ENCODE peak calls at places on chromosomes 3 and 15, in six cellular contexts. H is body of pancreas, K is fibroblast of mammary gland, V is neural crest cell, T is endothelial cell, B is sigmoid colon. P is an unnamed sample.

GRCh38 chr3:170062769-170063168 is 25.0 kb downstream of the GPR160 start:
- DNase-seq in K (no peak), V (no peak), T (no peak), H (no peak), B (no peak), P (no peak)

GRCh38 chr3:50971487-50971924 is 296.8 kb downstream of the DOCK3 start:
- DNase-seq in V (peak; percentile 40), T (peak; percentile 36), K (peak; percentile 47), H (peak; percentile 44), B (no peak), P (peak; percentile 44)

GRCh38 chr3:195258449-195259145 is 12.4 kb downstream of the XXYLT1 start:
- DNase-seq in T (no peak), H (no peak), K (no peak), B (peak; percentile 76), V (no peak), P (peak; percentile 9)

GRCh38 chr3:184371570-184372018 is 6.4 kb downstream of the THPO start:
- DNase-seq in T (peak; percentile 76), K (peak; percentile 90), H (peak; percentile 95), B (peak; percentile 92), V (peak; percentile 64), P (no peak)

GRCh38 chr3:141444586-141445285 is 42.1 kb upstream of the RASA2 start:
- DNase-seq in H (no peak), K (no peak), T (no peak), V (no peak), B (no peak), P (no peak)

GRCh38 chr3:123499316-123499715 is 50.4 kb upstream of the ADCY5 start:
- DNase-seq in T (no peak), H (no peak), K (peak; percentile 43), B (no peak), V (no peak), P (no peak)

GRCh38 chr15:99983171-99983891 is 250.1 kb upstream of the LYSMD4 start:
- DNase-seq in T (peak; percentile 44), V (no peak), K (no peak), B (no peak), H (no peak), P (no peak)

GRCh38 chr3:154122096-154122911 is 1.1 kb downstream of the ARHGEF26 start:
- DNase-seq in V (peak; percentile 25), H (peak; percentile 23), B (peak; percentile 73), K (no peak), T (peak; percentile 36), P (no peak)

GRCh38 chr3:177579419-177579818 is 382.1 kb upstream of the TBL1XR1 start:
- DNase-seq in B (no peak), H (no peak), T (no peak), V (no peak), K (peak; percentile 64), P (no peak)

GRCh38 chr3:114659109-114660081 is 365.6 kb downstream of the TIGIT start:
- DNase-seq in V (no peak), K (peak; percentile 52), H (no peak), B (no peak), T (no peak), P (no peak)
- TF ChIP-seq CTCF in V (no peak), K (no peak), H (no peak), B (no peak), T (no peak), P (no peak)

GRCh38 chr3:128861491-128861890 is 17.9 kb upstream of the ACAD9 start:
- DNase-seq in K (no peak), H (no peak), B (no peak), T (no peak), V (no peak), P (no peak)

GRCh38 chr3:128867200-128868125 is 12.0 kb upstream of the ACAD9 start:
- DNase-seq in K (no peak), B (no peak), T (no peak), H (no peak), V (peak; percentile 32), P (no peak)

GRCh38 chr3:128859573-128860154 is 19.8 kb upstream of the ACAD9 start:
- DNase-seq in H (no peak), B (no peak), K (no peak), T (no peak), V (no peak), P (no peak)

GRCh38 chr3:128864351-128864811 is 15.0 kb upstream of the ACAD9 start:
- DNase-seq in H (no peak), B (no peak), T (no peak), K (peak; percentile 17), V (no peak), P (no peak)

GRCh38 chr3:128863560-128863959 is 15.9 kb upstream of the ACAD9 start:
- DNase-seq in V (no peak), H (no peak), T (no peak), K (no peak), B (no peak), P (no peak)
- TF ChIP-seq CTCF in V (peak; percentile 42), H (no peak), T (peak; percentile 35), K (peak; percentile 33), B (no peak), P (no peak)

DNA sequence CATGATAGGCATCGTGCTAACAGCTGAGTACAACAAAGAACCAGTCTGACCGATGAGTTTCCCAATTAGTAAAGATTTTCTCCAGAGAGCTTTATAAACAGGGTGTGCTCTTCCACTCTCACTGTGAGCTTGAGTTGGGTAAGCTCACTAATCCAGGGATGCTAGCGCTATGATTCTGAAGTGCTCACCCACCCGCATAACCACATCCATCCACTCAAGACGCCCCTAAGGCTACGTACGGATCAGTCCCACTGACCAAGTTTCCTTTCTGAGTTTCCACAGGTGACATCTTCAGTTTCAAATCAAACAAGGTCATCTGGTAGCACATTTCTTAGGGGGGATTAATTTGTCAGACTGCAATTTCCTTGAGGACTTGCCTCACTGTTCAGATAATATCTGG is 141.1 kb upstream of the ABI3BP start:
- DNase-seq in H (no peak), B (no peak), K (no peak), T (no peak), V (no peak), P (no peak)
- TF ChIP-seq CTCF in H (no peak), B (no peak), K (no peak), T (no peak), V (no peak), P (no peak)

DNA sequence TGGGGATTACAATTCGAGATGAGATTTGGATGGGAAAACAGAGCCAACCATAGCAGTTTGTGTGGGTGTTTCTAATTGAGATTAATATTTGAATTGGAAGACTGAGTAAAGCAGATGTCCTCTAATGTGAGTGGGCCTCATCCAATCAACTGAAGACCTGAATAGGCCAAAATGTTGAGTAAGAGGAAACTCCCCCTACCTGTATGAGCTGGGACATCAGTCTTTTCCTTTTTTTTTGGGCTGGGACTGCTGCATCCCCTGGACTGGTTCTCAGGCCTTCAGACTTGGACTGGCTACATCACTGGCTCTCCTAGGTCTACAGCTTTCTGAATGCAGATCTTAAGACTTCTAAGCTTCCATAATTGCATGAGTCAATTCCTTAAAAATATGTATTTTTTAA is 144.1 kb downstream of the CD47 start:
- DNase-seq in K (no peak), T (no peak), H (no peak), V (no peak), B (no peak), P (no peak)
- TF ChIP-seq CTCF in K (no peak), T (peak; percentile 13), H (no peak), V (no peak), B (no peak), P (no peak)